ENCODE peak calls at places on chromosome 5, in four cellular contexts. C is endothelial cell, U is Peyer's patch, N is foreskin fibroblast. P is an unnamed sample.

GRCh38 chr5:67900515-67900914 is 315.0 kb upstream of the PIK3R1 start:
- DNase-seq in U (no peak), C (no peak), N (no peak), P (no peak)

GRCh38 chr5:171386861-171387254 is 791 bp upstream of the NPM1 start:
- DNase-seq in N (no peak), C (no peak), U (no peak), P (no peak)

GRCh38 chr5:108711898-108712297 is 35.8 kb upstream of the FER start:
- DNase-seq in U (no peak), C (no peak), N (no peak), P (no peak)

GRCh38 chr5:149932445-149933350 is 11.9 kb downstream of the PDE6A start:
- DNase-seq in C (peak; percentile 20), N (no peak), U (no peak), P (no peak)

GRCh38 chr5:72282878-72283277 is 37.2 kb downstream of the MRPS27 start:
- DNase-seq in C (no peak), U (no peak), N (peak; percentile 26), P (no peak)

GRCh38 chr5:12743582-12743981 is 839.3 kb upstream of the CTNND2 start:
- DNase-seq in U (no peak), N (no peak), C (no peak), P (no peak)

GRCh38 chr5:51494821-51495220 is 111.6 kb downstream of the ISL1 start:
- DNase-seq in N (no peak), C (no peak), U (no peak), P (no peak)

GRCh38 chr5:125576823-125577222 is 830.4 kb upstream of the ZNF608 start:
- DNase-seq in U (no peak), C (no peak), N (no peak), P (no peak)

GRCh38 chr5:25285116-25285515 is 640.3 kb upstream of the CDH10 start:
- DNase-seq in N (no peak), U (no peak), C (no peak), P (no peak)

GRCh38 chr5:81650992-81651391 is 99.9 kb downstream of the SSBP2 start:
- DNase-seq in N (no peak), U (no peak), C (no peak), P (no peak)

GRCh38 chr5:1297243-1297642 is 2.4 kb upstream of the TERT start:
- DNase-seq in U (peak; percentile 10), N (no peak), C (no peak), P (peak; percentile 4)

DNA sequence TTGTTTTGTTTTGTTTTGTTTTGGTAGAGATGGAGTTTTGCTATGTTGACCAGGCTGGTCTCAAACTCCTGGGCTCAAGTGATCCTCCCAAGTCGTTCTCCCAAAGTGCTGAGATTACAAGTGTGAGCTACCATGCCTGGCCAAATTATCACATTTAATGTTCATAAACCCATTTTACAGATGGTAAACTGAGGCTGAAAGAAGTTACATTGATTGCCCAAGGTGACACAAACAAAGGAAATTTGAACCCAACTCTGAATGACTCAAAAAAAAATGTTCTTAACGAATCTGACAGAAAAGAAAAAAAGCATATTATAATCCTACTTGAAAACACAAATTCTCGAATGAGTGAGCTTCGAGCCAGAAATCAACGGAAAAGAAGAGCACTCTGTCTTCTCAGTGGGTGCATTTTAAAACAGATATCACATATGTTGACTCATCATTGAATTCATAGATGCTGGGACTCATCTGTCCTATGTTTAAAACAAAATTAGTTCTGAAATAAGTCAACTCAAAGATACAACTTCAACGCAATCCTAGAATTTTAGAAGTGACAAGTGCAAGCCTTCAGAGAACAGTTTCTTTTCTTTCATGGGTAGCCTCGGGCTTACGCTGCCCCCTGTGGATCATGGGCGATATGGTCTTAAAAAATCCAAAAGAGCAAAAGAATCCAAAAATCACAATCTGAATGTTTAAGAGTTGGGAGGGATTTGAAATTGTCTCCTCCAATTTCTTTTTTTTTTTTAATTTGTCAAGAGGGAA is 28.4 kb downstream of the TIMD4 start:
- DNase-seq in N (no peak), C (peak; percentile 41), U (no peak), P (no peak)
- TF ChIP-seq CTCF in N (peak; percentile 32), C (peak; percentile 72), U (peak; percentile 38), P (no peak)

DNA sequence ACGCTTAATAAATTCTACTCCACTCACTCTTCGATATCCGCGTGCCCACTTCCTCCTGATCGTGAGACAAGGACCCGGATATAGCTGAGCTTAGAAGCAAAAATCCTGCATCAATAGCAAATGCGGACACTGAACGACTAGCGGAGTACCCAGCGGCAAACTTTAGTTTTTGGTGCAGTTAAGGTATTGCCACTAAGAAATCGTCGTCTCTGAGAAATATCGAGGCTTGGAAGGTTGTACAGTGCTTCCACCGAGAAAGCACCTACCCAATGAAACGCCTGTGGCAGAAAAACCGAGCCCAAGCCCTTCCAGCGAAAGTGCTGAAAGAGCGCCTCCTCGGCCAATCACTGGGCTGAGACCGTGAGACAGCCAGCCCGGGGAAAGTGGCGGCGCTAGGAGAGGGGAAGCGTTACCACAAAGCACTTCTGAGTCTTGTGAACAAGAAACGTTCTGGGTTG is 32.2 kb downstream of the ANXA2R start:
- DNase-seq in U (peak; percentile 75), N (peak; percentile 68), C (peak; percentile 68), P (peak; percentile 59)
- TF ChIP-seq CTCF in U (no peak), N (peak; percentile 8), C (no peak), P (no peak)

DNA sequence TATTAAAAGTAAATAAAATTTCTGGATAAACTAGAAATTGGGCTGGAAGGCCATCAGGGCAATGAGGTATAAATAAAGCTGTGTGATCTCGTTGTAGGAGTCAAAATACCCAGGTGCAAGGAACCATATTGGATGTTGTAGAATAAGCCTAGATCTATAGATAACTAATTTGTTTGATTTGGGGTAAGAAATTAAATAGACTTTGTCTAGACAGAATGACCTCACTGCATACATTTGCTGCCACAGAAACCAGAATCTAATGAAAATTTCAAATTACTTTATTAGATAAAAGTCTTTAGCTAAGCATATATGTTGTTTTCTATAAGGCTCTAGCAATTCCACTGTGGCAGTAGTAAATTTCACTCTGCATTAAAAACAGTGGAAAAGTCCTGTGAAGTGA is 225.2 kb upstream of the ITGA1 start:
- DNase-seq in N (no peak), U (no peak), C (no peak), P (no peak)
- TF ChIP-seq CTCF in N (no peak), U (no peak), C (no peak), P (no peak)

GRCh38 chr5:120394259-120394658 is 69.8 kb upstream of the PRR16 start:
- DNase-seq in N (no peak), C (no peak), U (no peak), P (no peak)
- TF ChIP-seq CTCF in N (no peak), C (peak; percentile 43), U (no peak), P (no peak)

DNA sequence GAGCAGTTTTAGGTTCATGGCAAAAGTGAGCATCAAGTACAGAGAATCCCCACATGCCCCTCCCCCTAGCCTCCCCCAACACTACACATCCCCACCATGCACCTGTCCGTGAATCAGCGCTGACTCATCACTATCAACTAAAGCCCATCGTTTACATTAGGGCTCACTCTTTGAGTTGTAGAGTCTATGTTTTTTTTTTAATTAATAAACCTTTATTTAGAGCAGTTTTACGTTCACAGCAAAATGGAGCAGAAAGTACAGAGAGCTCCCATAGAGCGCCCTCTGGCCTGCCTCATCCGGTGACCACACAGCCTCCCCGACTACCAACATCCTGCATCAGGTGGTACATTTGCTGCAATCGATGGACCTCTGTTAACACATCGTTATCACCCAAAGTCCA is 47.9 kb upstream of the UNC5A start:
- DNase-seq in C (no peak), U (no peak), N (no peak), P (no peak)
- TF ChIP-seq CTCF in C (no peak), U (no peak), N (no peak), P (no peak)

GRCh38 chr5:94310870-94311269 is 307.5 kb downstream of the KIAA0825 start:
- DNase-seq in N (no peak), U (no peak), C (no peak), P (no peak)
- TF ChIP-seq CTCF in N (no peak), U (no peak), C (no peak), P (no peak)

DNA sequence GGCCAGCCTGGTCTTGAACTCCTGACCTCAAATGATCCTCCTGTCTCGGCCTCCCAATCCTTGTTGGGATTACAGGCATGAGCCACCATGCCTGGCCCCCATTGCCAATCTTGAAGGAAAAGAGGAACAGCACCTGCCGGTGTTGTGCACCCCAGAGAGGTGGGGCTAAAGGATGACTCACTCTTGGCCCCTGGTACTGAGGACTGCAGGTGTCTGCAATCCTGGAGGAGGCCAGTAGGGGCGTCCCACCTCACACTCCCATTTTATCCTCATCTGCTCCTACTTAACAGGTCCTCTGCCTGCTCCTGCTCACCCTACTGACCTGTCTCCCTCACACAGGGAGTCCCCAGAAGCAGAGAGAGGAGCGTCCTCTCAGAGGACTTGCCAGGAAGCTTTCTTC is 390.4 kb downstream of the ARHGEF28 start:
- DNase-seq in U (no peak), C (no peak), N (no peak), P (no peak)
- TF ChIP-seq CTCF in U (no peak), C (peak; percentile 36), N (no peak), P (no peak)

GRCh38 chr5:179343902-179344300 is 1.4 kb downstream of the ADAMTS2 start:
- DNase-seq in U (no peak), C (peak; percentile 64), N (peak; percentile 67), P (no peak)
- TF ChIP-seq CTCF in U (peak; percentile 22), C (peak; percentile 52), N (peak; percentile 58), P (no peak)